ENCODE peak calls at places on chromosomes 2 and 18, in ten cellular contexts. H is CD8-positive, alpha-beta T cell; B is left ventricle myocardium superior; Y is NCI-H1105; A is coronary artery; O is HT-29; P is activated naive CD4-positive, alpha-beta T cell treated with anti-CD3 and anti-CD28 coated beads, Interleukin-2, amount 50 U/mL, for 16 hours; C is ELF-1; G is GM23338; F is SW 1271. X is an unnamed sample.

GRCh38 chr2:130372833-130373807 is 17.3 kb downstream of the PTPN18 start:
- DNase-seq in H (no peak), B (no peak), Y (no peak), A (no peak), O (peak; percentile 31), P (no peak), C (no peak), G (no peak), F (no peak), X (no peak)

GRCh38 chr2:29910465-29910864 is 10.9 kb downstream of the ALK start:
- DNase-seq in H (no peak), B (no peak), Y (no peak), A (no peak), O (no peak), P (no peak), C (no peak), G (no peak), F (no peak), X (no peak)

GRCh38 chr18:45412577-45412976 is 202.7 kb upstream of the SLC14A2 start:
- DNase-seq in H (no peak), B (no peak), Y (no peak), A (no peak), O (no peak), P (no peak), C (no peak), G (no peak), F (no peak), X (no peak)

GRCh38 chr2:9027884-9028283 is 24.4 kb upstream of the MBOAT2 start:
- DNase-seq in H (no peak), B (no peak), Y (no peak), A (no peak), O (no peak), P (no peak), C (no peak), G (no peak), F (no peak), X (no peak)

GRCh38 chr2:171287606-171288005 is 126.9 kb upstream of the TLK1 start:
- DNase-seq in H (no peak), B (no peak), Y (no peak), A (no peak), O (no peak), P (no peak), C (no peak), G (no peak), F (no peak), X (peak; percentile 40)

GRCh38 chr2:120231974-120232635 is 8.9 kb upstream of the TMEM185B start:
- DNase-seq in H (peak; percentile 43), B (no peak), Y (no peak), A (peak; percentile 47), O (peak; percentile 39), P (peak; percentile 70), C (no peak), G (no peak), F (no peak), X (peak; percentile 50)

GRCh38 chr2:160460333-160460731 is 33.3 kb downstream of the RBMS1 start:
- DNase-seq in H (no peak), B (no peak), Y (no peak), A (no peak), O (no peak), P (no peak), C (no peak), G (no peak), F (no peak), X (no peak)

GRCh38 chr18:3450358-3451107 is 561 bp downstream of the TGIF1 start:
- DNase-seq in H (peak; percentile 73), B (peak; percentile 78), Y (no peak), A (peak; percentile 87), O (peak; percentile 80), P (peak; percentile 74), C (no peak), G (no peak), F (no peak), X (peak; percentile 73)

GRCh38 chr2:26571316-26571715 is 69.8 kb downstream of the CIB4 start:
- DNase-seq in H (no peak), B (no peak), Y (no peak), A (no peak), O (no peak), P (no peak), C (no peak), G (no peak), F (no peak), X (no peak)

GRCh38 chr2:190636362-190636761 is 12.5 kb upstream of the NAB1 start:
- DNase-seq in H (no peak), B (no peak), Y (no peak), A (no peak), O (no peak), P (no peak), C (no peak), G (no peak), F (no peak), X (peak; percentile 75)

GRCh38 chr18:22558945-22559385 is 141.2 kb upstream of the CTAGE1 start:
- DNase-seq in H (no peak), B (peak; percentile 82), Y (no peak), A (peak; percentile 90), O (peak; percentile 62), P (no peak), C (peak; percentile 54), G (peak; percentile 40), F (no peak), X (peak; percentile 72)

GRCh38 chr2:62792408-62792807 is 86.9 kb downstream of the EHBP1 start:
- DNase-seq in H (no peak), B (no peak), Y (no peak), A (no peak), O (no peak), P (no peak), C (no peak), G (no peak), F (no peak), X (no peak)

GRCh38 chr2:134207589-134208209 is 46.2 kb upstream of the MGAT5 start:
- DNase-seq in H (peak; percentile 44), B (peak; percentile 64), Y (no peak), A (no peak), O (peak; percentile 62), P (peak; percentile 66), C (peak; percentile 70), G (peak; percentile 78), F (no peak), X (peak; percentile 42)

GRCh38 chr2:211455225-211455841 is 898.9 kb downstream of the CPS1 start:
- DNase-seq in H (no peak), B (peak; percentile 23), Y (peak; percentile 57), A (no peak), O (peak; percentile 76), P (no peak), C (peak; percentile 61), G (peak; percentile 71), F (no peak), X (peak; percentile 22)

GRCh38 chr2:159608723-159609308 is 7.5 kb downstream of the BAZ2B start:
- DNase-seq in H (no peak), B (no peak), Y (no peak), A (no peak), O (no peak), P (no peak), C (no peak), G (no peak), F (no peak), X (no peak)

GRCh38 chr18:59621027-59621426 is 76.2 kb downstream of the CCBE1 start:
- DNase-seq in H (no peak), B (no peak), Y (no peak), A (no peak), O (no peak), P (no peak), C (no peak), G (no peak), F (no peak), X (peak; percentile 61)

GRCh38 chr2:98505991-98506664 is 61.5 kb downstream of the INPP4A start:
- DNase-seq in H (no peak), B (no peak), Y (no peak), A (no peak), O (no peak), P (no peak), C (no peak), G (no peak), F (no peak), X (no peak)

GRCh38 chr2:112157472-112157871 is 19.3 kb downstream of the FBLN7 start:
- DNase-seq in H (no peak), B (no peak), Y (no peak), A (peak; percentile 14), O (no peak), P (no peak), C (no peak), G (no peak), F (no peak), X (no peak)

GRCh38 chr2:174681099-174681982 is 82.9 kb downstream of the CHRNA1 start:
- DNase-seq in H (no peak), B (no peak), Y (no peak), A (no peak), O (no peak), P (no peak), C (peak; percentile 56), G (peak; percentile 48), F (no peak), X (peak; percentile 25)

GRCh38 chr18:60675801-60676200 is 303.2 kb upstream of the MC4R start:
- DNase-seq in H (no peak), B (no peak), Y (peak; percentile 95), A (no peak), O (no peak), P (no peak), C (no peak), G (no peak), F (no peak), X (no peak)

GRCh38 chr2:3611611-3612010 is 16.7 kb downstream of the COLEC11 start:
- DNase-seq in H (no peak), B (no peak), Y (no peak), A (peak; percentile 29), O (no peak), P (no peak), C (no peak), G (no peak), F (no peak), X (no peak)

GRCh38 chr18:9285604-9286003 is 49.0 kb upstream of the TWSG1 start:
- DNase-seq in H (no peak), B (no peak), Y (no peak), A (no peak), O (no peak), P (no peak), C (no peak), G (no peak), F (no peak), X (no peak)

GRCh38 chr2:74915743-74916142 is 42.7 kb upstream of the POLE4 start:
- DNase-seq in H (no peak), B (no peak), Y (no peak), A (no peak), O (no peak), P (no peak), C (no peak), G (no peak), F (no peak), X (peak; percentile 70)

GRCh38 chr18:6731197-6731596 is 1.7 kb downstream of the ARHGAP28 start:
- DNase-seq in H (no peak), B (no peak), Y (no peak), A (no peak), O (no peak), P (no peak), C (no peak), G (peak; percentile 25), F (no peak), X (peak; percentile 94)

GRCh38 chr2:155815851-155816250 is 516.7 kb downstream of the NR4A2 start:
- DNase-seq in H (no peak), B (no peak), Y (no peak), A (no peak), O (peak; percentile 51), P (no peak), C (peak; percentile 64), G (peak; percentile 75), F (no peak), X (no peak)

GRCh38 chr2:220147186-220147585 is 519.8 kb downstream of the SLC4A3 start:
- DNase-seq in H (no peak), B (no peak), Y (no peak), A (no peak), O (no peak), P (no peak), C (no peak), G (no peak), F (no peak), X (peak; percentile 33)

GRCh38 chr2:239443666-239444567 is 43.1 kb upstream of the HDAC4 start:
- DNase-seq in H (no peak), B (no peak), Y (no peak), A (no peak), O (peak; percentile 9), P (no peak), C (no peak), G (no peak), F (no peak), X (peak; percentile 2)

GRCh38 chr2:139099721-139100120 is 319.5 kb upstream of the NXPH2 start:
- DNase-seq in H (no peak), B (no peak), Y (no peak), A (no peak), O (no peak), P (no peak), C (no peak), G (no peak), F (no peak), X (no peak)